ENCODE peak calls at places on chromosomes 5 and 9, in nine cellular contexts. M, G, L, T, R, H, X, Q and W are unnamed samples.
A peak's percentile ranks its signal among the peaks of the same experiment; 100 is the strongest.

GRCh38 chr5:177366528-177367322 is 9.0 kb downstream of the RGS14 start:
- DNase-seq in M (peak; percentile 73), G (peak; percentile 50), L (peak; percentile 76), T (no peak), R (peak; percentile 92), H (peak; percentile 94), X (peak; percentile 99), Q (peak; percentile 86), W (peak; percentile 95)

GRCh38 chr5:128920345-128921215 is 44.7 kb upstream of the SLC27A6 start:
- DNase-seq in M (peak; percentile 87), G (no peak), L (peak; percentile 20), T (peak; percentile 79), R (no peak), H (no peak), X (no peak), Q (peak; percentile 60), W (no peak)

GRCh38 chr9:127938298-127938690 is 640 bp upstream of the DPM2 start:
- DNase-seq in M (no peak), G (no peak), L (no peak), T (no peak), R (no peak), H (no peak), X (no peak), Q (no peak), W (no peak)

GRCh38 chr9:29945012-29945411 is 2371.7 kb upstream of the C9orf72 start:
- DNase-seq in M (no peak), G (no peak), L (no peak), T (peak; percentile 19), R (no peak), H (no peak), X (no peak), Q (no peak), W (no peak)

GRCh38 chr9:101650096-101650495 is 55.3 kb upstream of the PPP3R2 start:
- DNase-seq in M (no peak), G (no peak), L (no peak), T (no peak), R (no peak), H (no peak), X (no peak), Q (no peak), W (no peak)

GRCh38 chr5:57209316-57210040 is 35.6 kb downstream of the GPBP1 start:
- DNase-seq in M (peak; percentile 77), G (no peak), L (no peak), T (no peak), R (no peak), H (no peak), X (no peak), Q (peak; percentile 32), W (no peak)

GRCh38 chr5:53027913-53028312 is 38.8 kb downstream of the ITGA2 start:
- DNase-seq in M (peak; percentile 97), G (no peak), L (peak; percentile 62), T (peak; percentile 88), R (peak; percentile 47), H (peak; percentile 46), X (no peak), Q (peak; percentile 70), W (no peak)

GRCh38 chr9:38068616-38068865 is 486 bp downstream of the SHB start:
- DNase-seq in M (peak; percentile 64), G (no peak), L (no peak), T (peak; percentile 55), R (peak; percentile 47), H (no peak), X (no peak), Q (peak; percentile 71), W (no peak)

GRCh38 chr5:151775025-151775606 is 3.4 kb downstream of the G3BP1 start:
- DNase-seq in M (no peak), G (no peak), L (no peak), T (no peak), R (no peak), H (no peak), X (no peak), Q (no peak), W (no peak)

GRCh38 chr9:8456327-8456726 is 656.7 kb upstream of the DMAC1 start:
- DNase-seq in M (peak; percentile 18), G (no peak), L (no peak), T (peak; percentile 21), R (no peak), H (no peak), X (no peak), Q (no peak), W (no peak)

GRCh38 chr5:53080271-53080670 is 29.3 kb downstream of the MOCS2 start:
- DNase-seq in M (no peak), G (no peak), L (no peak), T (no peak), R (no peak), H (no peak), X (no peak), Q (no peak), W (no peak)

GRCh38 chr5:17374973-17375844 is 122.8 kb upstream of the TAF11L2 start:
- DNase-seq in M (peak; percentile 86), G (no peak), L (peak; percentile 35), T (peak; percentile 85), R (no peak), H (no peak), X (peak; percentile 22), Q (peak; percentile 48), W (no peak)

GRCh38 chr9:101366038-101366756 is 18.6 kb downstream of the BAAT start:
- DNase-seq in M (no peak), G (no peak), L (no peak), T (no peak), R (no peak), H (no peak), X (no peak), Q (peak; percentile 2), W (no peak)

GRCh38 chr5:13412040-13412595 is 532.4 kb downstream of the DNAH5 start:
- DNase-seq in M (peak; percentile 2), G (no peak), L (no peak), T (peak; percentile 5), R (no peak), H (no peak), X (no peak), Q (no peak), W (no peak)

GRCh38 chr5:111748304-111748763 is 8.7 kb downstream of the NREP start:
- DNase-seq in M (peak; percentile 86), G (no peak), L (peak; percentile 94), T (peak; percentile 92), R (no peak), H (no peak), X (no peak), Q (peak; percentile 91), W (no peak)

GRCh38 chr9:131407717-131408195 is 13.9 kb downstream of the PRRC2B start:
- DNase-seq in M (peak; percentile 73), G (no peak), L (no peak), T (peak; percentile 67), R (peak; percentile 38), H (no peak), X (peak; percentile 67), Q (peak; percentile 60), W (no peak)

GRCh38 chr9:121974421-121974820 is 118.7 kb downstream of the TTLL11 start:
- DNase-seq in M (peak; percentile 87), G (no peak), L (no peak), T (peak; percentile 38), R (no peak), H (no peak), X (no peak), Q (no peak), W (no peak)

GRCh38 chr5:159519365-159519764 is 189.1 kb upstream of the IL12B start:
- DNase-seq in M (no peak), G (no peak), L (no peak), T (no peak), R (peak; percentile 43), H (no peak), X (no peak), Q (no peak), W (no peak)

GRCh38 chr5:31415009-31415923 is 116.6 kb downstream of the DROSHA start:
- DNase-seq in M (no peak), G (no peak), L (no peak), T (no peak), R (no peak), H (no peak), X (no peak), Q (no peak), W (no peak)

DNA sequence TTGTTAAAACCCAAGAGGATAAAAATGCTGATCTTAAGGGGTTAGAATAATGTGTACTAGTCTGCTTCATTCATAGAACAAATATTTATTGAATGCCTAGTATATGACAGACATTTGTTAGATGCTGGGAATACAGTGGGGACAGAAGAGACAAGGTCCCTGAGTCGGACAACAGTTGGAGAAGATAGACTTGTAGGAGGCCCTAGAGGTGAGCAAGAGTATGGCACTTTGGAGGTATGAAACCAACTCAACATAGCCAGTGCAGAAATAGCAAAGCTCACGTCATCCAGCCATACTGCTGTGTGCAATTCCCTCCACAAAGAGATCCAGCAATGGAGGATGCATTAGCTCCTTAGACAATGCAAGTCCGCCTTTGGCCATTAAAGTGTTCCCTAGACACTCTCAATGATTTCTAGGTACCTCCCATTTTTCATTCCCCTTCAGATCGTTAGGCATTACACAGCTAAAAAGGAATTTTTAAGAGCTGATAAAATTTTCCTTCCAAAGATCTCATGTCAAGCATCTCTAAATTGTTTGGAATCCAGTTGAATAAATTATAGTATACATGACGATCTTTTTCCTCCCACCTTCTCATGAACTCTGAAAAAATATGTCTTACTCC is 1949.6 kb upstream of the WWC1 start:
- DNase-seq in M (no peak), G (no peak), L (no peak), T (peak; percentile 30), R (no peak), H (no peak), X (no peak), Q (no peak), W (no peak)
- TF ChIP-seq CTCF in M (peak; percentile 2), G (no peak), L (peak; percentile 40), T (peak; percentile 30), R (no peak), H (no peak), X (no peak), Q (no peak), W (no peak)

GRCh38 chr9:71683598-71684235 is 84.6 kb downstream of the CEMIP2 start:
- DNase-seq in M (peak; percentile 88), G (peak; percentile 42), L (peak; percentile 31), T (peak; percentile 88), R (peak; percentile 19), H (no peak), X (peak; percentile 37), Q (peak; percentile 70), W (no peak)
- TF ChIP-seq CTCF in M (peak; percentile 87), G (no peak), L (peak; percentile 80), T (peak; percentile 62), R (peak; percentile 50), H (no peak), X (no peak), Q (peak; percentile 69), W (peak; percentile 32)

GRCh38 chr5:38666668-38667498 is 110.4 kb upstream of the LIFR start:
- DNase-seq in M (peak; percentile 29), G (no peak), L (peak; percentile 52), T (peak; percentile 64), R (peak; percentile 73), H (peak; percentile 74), X (peak; percentile 52), Q (peak; percentile 73), W (peak; percentile 73)
- TF ChIP-seq CTCF in M (peak; percentile 49), G (peak; percentile 44), L (peak; percentile 94), T (peak; percentile 49), R (peak; percentile 70), H (peak; percentile 72), X (no peak), Q (peak; percentile 82), W (peak; percentile 61)

GRCh38 chr5:141155540-141156374 is 5.9 kb downstream of the PCDHB6 start:
- DNase-seq in M (no peak), G (no peak), L (no peak), T (no peak), R (no peak), H (no peak), X (peak; percentile 61), Q (no peak), W (no peak)
- TF ChIP-seq CTCF in M (no peak), G (no peak), L (no peak), T (peak; percentile 13), R (no peak), H (no peak), X (peak; percentile 55), Q (no peak), W (no peak)